ENCODE peak calls at places on chromosomes 2 and 18, in six cellular contexts. One of them, this sample, is unnamed.

GRCh38 chr2:88733155-88733902 is 41.9 kb downstream of the RPIA start:
- DNase-seq in MM.1S: no peak
- DNase-seq in HCT116: no peak
- DNase-seq in adrenal gland: no peak
- DNase-seq in endodermal cell: no peak
- DNase-seq in SK-N-SH: no peak
- DNase-seq in this sample: no peak

GRCh38 chr18:62616331-62616805 is 93.5 kb downstream of the ZCCHC2 start:
- DNase-seq in MM.1S: no peak
- DNase-seq in HCT116: no peak
- DNase-seq in adrenal gland: no peak
- DNase-seq in endodermal cell: no peak
- DNase-seq in SK-N-SH: no peak
- DNase-seq in this sample: no peak

GRCh38 chr2:83705146-83705545 is 753.9 kb downstream of the SUCLG1 start:
- DNase-seq in MM.1S: no peak
- DNase-seq in HCT116: no peak
- DNase-seq in adrenal gland: no peak
- DNase-seq in endodermal cell: no peak
- DNase-seq in SK-N-SH: no peak
- DNase-seq in this sample: no peak

GRCh38 chr18:26215247-26215970 is 10.8 kb upstream of the TAF4B start:
- DNase-seq in MM.1S: peak; percentile 73
- DNase-seq in HCT116: no peak
- DNase-seq in adrenal gland: no peak
- DNase-seq in endodermal cell: no peak
- DNase-seq in SK-N-SH: no peak
- DNase-seq in this sample: peak; percentile 34

GRCh38 chr2:51469102-51469501 is 437.2 kb upstream of the NRXN1 start:
- DNase-seq in MM.1S: no peak
- DNase-seq in HCT116: no peak
- DNase-seq in adrenal gland: no peak
- DNase-seq in endodermal cell: no peak
- DNase-seq in SK-N-SH: no peak
- DNase-seq in this sample: no peak

GRCh38 chr2:79219383-79219988 is 59.9 kb upstream of the REG3A start:
- DNase-seq in MM.1S: peak; percentile 67
- DNase-seq in HCT116: no peak
- DNase-seq in adrenal gland: peak; percentile 54
- DNase-seq in endodermal cell: peak; percentile 81
- DNase-seq in SK-N-SH: peak; percentile 36
- DNase-seq in this sample: no peak

GRCh38 chr18:69755041-69755440 is 192.6 kb downstream of the CD226 start:
- DNase-seq in MM.1S: no peak
- DNase-seq in HCT116: no peak
- DNase-seq in adrenal gland: no peak
- DNase-seq in endodermal cell: no peak
- DNase-seq in SK-N-SH: no peak
- DNase-seq in this sample: no peak

GRCh38 chr2:111117666-111118454 is 2.9 kb upstream of the BCL2L11 start:
- DNase-seq in MM.1S: peak; percentile 10
- DNase-seq in HCT116: no peak
- DNase-seq in adrenal gland: peak; percentile 33
- DNase-seq in endodermal cell: peak; percentile 75
- DNase-seq in SK-N-SH: no peak
- DNase-seq in this sample: peak; percentile 10

GRCh38 chr2:101473581-101473910 is 1.4 kb downstream of the RFX8 start:
- DNase-seq in MM.1S: no peak
- DNase-seq in HCT116: no peak
- DNase-seq in adrenal gland: no peak
- DNase-seq in endodermal cell: no peak
- DNase-seq in SK-N-SH: no peak
- DNase-seq in this sample: no peak

GRCh38 chr18:75923169-75923568 is 495.7 kb upstream of the SMIM21 start:
- DNase-seq in MM.1S: no peak
- DNase-seq in HCT116: peak; percentile 10
- DNase-seq in adrenal gland: peak; percentile 32
- DNase-seq in endodermal cell: peak; percentile 91
- DNase-seq in SK-N-SH: no peak
- DNase-seq in this sample: no peak

GRCh38 chr2:236633219-236633570 is 63.6 kb downstream of the ACKR3 start:
- DNase-seq in MM.1S: no peak
- DNase-seq in HCT116: no peak
- DNase-seq in adrenal gland: no peak
- DNase-seq in endodermal cell: peak; percentile 18
- DNase-seq in SK-N-SH: no peak
- DNase-seq in this sample: no peak

GRCh38 chr2:235773188-235773928 is 279.5 kb downstream of the AGAP1 start:
- DNase-seq in MM.1S: peak; percentile 6
- DNase-seq in HCT116: no peak
- DNase-seq in adrenal gland: no peak
- DNase-seq in endodermal cell: peak; percentile 53
- DNase-seq in SK-N-SH: no peak
- DNase-seq in this sample: no peak

GRCh38 chr2:106076941-106077340 is 117.2 kb downstream of the UXS1 start:
- DNase-seq in MM.1S: no peak
- DNase-seq in HCT116: no peak
- DNase-seq in adrenal gland: no peak
- DNase-seq in endodermal cell: no peak
- DNase-seq in SK-N-SH: no peak
- DNase-seq in this sample: no peak

GRCh38 chr2:139162456-139162855 is 382.3 kb upstream of the NXPH2 start:
- DNase-seq in MM.1S: no peak
- DNase-seq in HCT116: no peak
- DNase-seq in adrenal gland: no peak
- DNase-seq in endodermal cell: peak; percentile 39
- DNase-seq in SK-N-SH: no peak
- DNase-seq in this sample: no peak

GRCh38 chr2:233125455-233126065 is 65.4 kb downstream of the INPP5D start:
- DNase-seq in MM.1S: no peak
- DNase-seq in HCT116: no peak
- DNase-seq in adrenal gland: no peak
- DNase-seq in endodermal cell: no peak
- DNase-seq in SK-N-SH: no peak
- DNase-seq in this sample: no peak

DNA sequence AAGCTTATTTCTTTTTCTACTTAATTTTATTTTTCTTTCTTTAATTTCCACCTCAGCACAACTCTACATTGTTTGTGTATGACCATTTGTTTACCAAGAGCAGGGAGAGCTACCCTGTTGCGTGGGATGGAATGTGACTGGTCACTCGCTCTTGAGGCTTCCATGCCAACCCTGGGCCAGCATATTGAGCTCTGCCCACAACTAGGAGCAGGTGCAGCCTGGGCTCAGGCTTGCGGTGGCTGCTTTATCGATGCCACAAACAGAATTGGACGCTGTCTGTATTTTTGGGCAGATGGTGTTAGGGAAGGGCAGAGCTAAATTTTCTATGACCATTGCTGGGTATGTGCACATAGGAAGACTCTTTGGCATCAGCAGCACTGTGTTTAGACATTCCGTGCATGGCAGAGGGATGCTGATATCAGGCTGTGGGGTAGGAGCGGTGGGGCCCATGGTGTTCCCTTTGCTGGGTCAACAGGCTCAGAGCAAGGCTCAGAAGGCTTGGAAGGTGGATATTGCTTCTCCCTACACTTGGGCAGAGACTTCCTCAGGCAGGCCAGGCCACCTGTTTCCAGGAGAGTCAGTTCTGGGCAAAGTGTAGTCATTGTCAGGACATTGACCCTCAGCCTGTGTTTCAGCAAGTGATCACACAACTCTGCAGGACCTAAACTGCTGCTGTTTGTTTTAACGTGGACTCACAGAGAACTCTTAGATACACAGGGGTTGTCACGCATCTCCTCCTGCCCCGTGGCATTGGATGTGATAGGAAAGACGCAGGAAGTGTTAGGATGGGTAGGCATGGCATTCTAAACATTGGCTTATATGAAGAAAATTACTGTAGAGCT is 40.2 kb downstream of the TMEM182 start:
- DNase-seq in MM.1S: no peak
- DNase-seq in HCT116: no peak
- DNase-seq in adrenal gland: no peak
- DNase-seq in endodermal cell: no peak
- DNase-seq in SK-N-SH: no peak
- DNase-seq in this sample: no peak
- H3K9me3 ChIP-seq in MM.1S: no peaks in the 10 kb centered on the region
- H3K9me3 ChIP-seq in HCT116: peaks cover 18% of the 10 kb centered on the region
- H3K9me3 ChIP-seq in adrenal gland: no peaks in the 10 kb centered on the region
- H3K9me3 ChIP-seq in endodermal cell: peaks cover 51% of the 10 kb centered on the region
- H3K9me3 ChIP-seq in SK-N-SH: no peaks in the 10 kb centered on the region
- H3K9me3 ChIP-seq in this sample: peaks cover 45% of the 10 kb centered on the region

GRCh38 chr2:76469066-76469465 is 758.4 kb upstream of the GCFC2 start:
- DNase-seq in MM.1S: no peak
- DNase-seq in HCT116: no peak
- DNase-seq in adrenal gland: no peak
- DNase-seq in endodermal cell: no peak
- DNase-seq in SK-N-SH: no peak
- DNase-seq in this sample: no peak

GRCh38 chr2:76461431-76461830 is 750.7 kb upstream of the GCFC2 start:
- DNase-seq in MM.1S: no peak
- DNase-seq in HCT116: no peak
- DNase-seq in adrenal gland: no peak
- DNase-seq in endodermal cell: no peak
- DNase-seq in SK-N-SH: no peak
- DNase-seq in this sample: no peak

GRCh38 chr2:76467326-76467725 is 756.6 kb upstream of the GCFC2 start:
- DNase-seq in MM.1S: no peak
- DNase-seq in HCT116: no peak
- DNase-seq in adrenal gland: no peak
- DNase-seq in endodermal cell: no peak
- DNase-seq in SK-N-SH: no peak
- DNase-seq in this sample: no peak

DNA sequence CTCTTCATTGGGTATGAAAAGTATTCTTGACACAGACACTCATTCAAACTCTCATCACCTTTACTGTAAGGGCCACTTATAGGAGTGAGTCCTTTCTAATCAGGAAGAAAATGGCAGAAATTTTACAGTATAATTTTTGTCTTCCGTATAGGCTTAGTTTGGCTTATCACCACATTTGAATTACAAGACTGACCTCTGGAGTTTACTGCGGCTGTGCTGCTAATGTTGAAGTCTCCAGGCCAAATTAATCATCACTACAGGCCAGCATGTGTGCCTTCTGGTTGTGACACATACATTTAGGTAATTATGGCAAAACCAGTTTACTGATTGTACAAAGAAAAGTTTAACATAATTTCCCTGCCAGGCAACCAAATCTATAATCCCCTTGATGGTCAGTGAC is 753.6 kb upstream of the GCFC2 start:
- DNase-seq in MM.1S: no peak
- DNase-seq in HCT116: no peak
- DNase-seq in adrenal gland: no peak
- DNase-seq in endodermal cell: no peak
- DNase-seq in SK-N-SH: no peak
- DNase-seq in this sample: no peak
- TF ChIP-seq CTCF in MM.1S: no peak
- TF ChIP-seq CTCF in HCT116: no peak
- TF ChIP-seq CTCF in adrenal gland: no peak
- TF ChIP-seq CTCF in endodermal cell: peak; percentile 50
- TF ChIP-seq CTCF in SK-N-SH: no peak
- TF ChIP-seq CTCF in this sample: no peak

GRCh38 chr2:237693281-237694039 is 66.1 kb downstream of the LRRFIP1 start:
- DNase-seq in MM.1S: no peak
- DNase-seq in HCT116: no peak
- DNase-seq in adrenal gland: no peak
- DNase-seq in endodermal cell: no peak
- DNase-seq in SK-N-SH: no peak
- DNase-seq in this sample: no peak

GRCh38 chr2:237697586-237698337 is 70.4 kb downstream of the LRRFIP1 start:
- DNase-seq in MM.1S: peak; percentile 48
- DNase-seq in HCT116: no peak
- DNase-seq in adrenal gland: no peak
- DNase-seq in endodermal cell: no peak
- DNase-seq in SK-N-SH: no peak
- DNase-seq in this sample: no peak

GRCh38 chr2:237696471-237696870 is 69.1 kb downstream of the LRRFIP1 start:
- DNase-seq in MM.1S: peak; percentile 76
- DNase-seq in HCT116: no peak
- DNase-seq in adrenal gland: no peak
- DNase-seq in endodermal cell: no peak
- DNase-seq in SK-N-SH: no peak
- DNase-seq in this sample: peak; percentile 26

GRCh38 chr2:237694423-237695194 is 67.2 kb downstream of the LRRFIP1 start:
- DNase-seq in MM.1S: peak; percentile 30
- DNase-seq in HCT116: no peak
- DNase-seq in adrenal gland: no peak
- DNase-seq in endodermal cell: no peak
- DNase-seq in SK-N-SH: no peak
- DNase-seq in this sample: no peak

DNA sequence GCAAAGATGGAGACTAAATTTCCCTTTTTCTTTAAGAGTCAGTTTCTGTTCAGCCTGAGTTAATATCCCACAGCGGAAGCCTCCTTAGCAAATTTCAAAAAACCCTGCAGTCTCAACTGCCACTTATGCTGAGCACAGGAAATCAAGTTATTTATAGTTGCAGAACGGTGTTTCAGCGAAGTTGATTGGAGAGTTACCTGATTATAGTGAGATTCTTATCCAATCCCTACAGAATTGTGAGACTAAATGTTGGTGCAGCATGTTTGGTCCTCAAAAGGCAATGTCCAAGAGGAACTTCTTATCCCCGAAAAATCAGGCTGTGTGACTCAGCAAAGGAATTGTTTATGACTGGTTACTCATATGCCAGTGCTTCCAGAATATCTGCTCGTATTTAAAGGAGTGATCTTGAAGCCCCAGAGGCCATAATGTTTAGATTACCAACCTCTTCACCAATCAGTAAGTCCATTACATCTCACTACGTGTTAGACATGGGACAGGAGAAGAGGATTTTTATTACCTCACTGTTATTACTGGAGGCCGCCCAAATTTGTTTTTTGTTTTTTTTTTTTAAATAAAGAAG is 67.9 kb downstream of the LRRFIP1 start:
- DNase-seq in MM.1S: peak; percentile 84
- DNase-seq in HCT116: peak; percentile 71
- DNase-seq in adrenal gland: no peak
- DNase-seq in endodermal cell: no peak
- DNase-seq in SK-N-SH: no peak
- DNase-seq in this sample: no peak
- H3K27ac ChIP-seq in MM.1S: peak overlapping the region; percentile 100
- H3K27ac ChIP-seq in HCT116: peak overlapping the region; percentile 89
- H3K27ac ChIP-seq in adrenal gland: no peak overlapping the region
- H3K27ac ChIP-seq in endodermal cell: no peak overlapping the region
- H3K27ac ChIP-seq in SK-N-SH: peak overlapping the region; percentile 88
- H3K27ac ChIP-seq in this sample: peak overlapping the region; percentile 96

GRCh38 chr18:78503129-78503528 is 476.5 kb upstream of the SALL3 start:
- DNase-seq in MM.1S: no peak
- DNase-seq in HCT116: no peak
- DNase-seq in adrenal gland: no peak
- DNase-seq in endodermal cell: no peak
- DNase-seq in SK-N-SH: no peak
- DNase-seq in this sample: no peak

GRCh38 chr18:78510636-78511035 is 469.0 kb upstream of the SALL3 start:
- DNase-seq in MM.1S: no peak
- DNase-seq in HCT116: no peak
- DNase-seq in adrenal gland: no peak
- DNase-seq in endodermal cell: no peak
- DNase-seq in SK-N-SH: no peak
- DNase-seq in this sample: no peak

GRCh38 chr18:78506031-78506461 is 473.6 kb upstream of the SALL3 start:
- DNase-seq in MM.1S: no peak
- DNase-seq in HCT116: no peak
- DNase-seq in adrenal gland: no peak
- DNase-seq in endodermal cell: peak; percentile 88
- DNase-seq in SK-N-SH: no peak
- DNase-seq in this sample: no peak

GRCh38 chr18:78511666-78512065 is 468.0 kb upstream of the SALL3 start:
- DNase-seq in MM.1S: no peak
- DNase-seq in HCT116: no peak
- DNase-seq in adrenal gland: no peak
- DNase-seq in endodermal cell: no peak
- DNase-seq in SK-N-SH: no peak
- DNase-seq in this sample: no peak

GRCh38 chr18:78507217-78507616 is 472.4 kb upstream of the SALL3 start:
- DNase-seq in MM.1S: no peak
- DNase-seq in HCT116: no peak
- DNase-seq in adrenal gland: no peak
- DNase-seq in endodermal cell: no peak
- DNase-seq in SK-N-SH: no peak
- DNase-seq in this sample: no peak
- H3K9me3 ChIP-seq in MM.1S: no peaks in the 10 kb centered on the region
- H3K9me3 ChIP-seq in HCT116: no peaks in the 10 kb centered on the region
- H3K9me3 ChIP-seq in adrenal gland: no peaks in the 10 kb centered on the region
- H3K9me3 ChIP-seq in endodermal cell: no peaks in the 10 kb centered on the region
- H3K9me3 ChIP-seq in SK-N-SH: no peaks in the 10 kb centered on the region
- H3K9me3 ChIP-seq in this sample: no peaks in the 10 kb centered on the region

This sample was measured in CD4-positive, alpha-beta T cell.